ENCODE peak calls at places on chromosomes 11 and 22, in ten cellular contexts. T, D, I, N, O, B, Q, P, Z and X are unnamed samples.

GRCh38 chr11:17810736-17811135 is 76.2 kb downstream of the KCNC1 start:
- DNase-seq in Q (no peak), B (no peak), T (peak), O (no peak), N (no peak), P (no peak), Z (no peak), I (no peak), D (no peak), X (no peak)

GRCh38 chr11:101880208-101880607 is 34.6 kb upstream of the CEP126 start:
- DNase-seq in I (no peak), D (no peak), O (peak), B (no peak), Q (no peak), P (no peak), Z (no peak), T (peak), N (no peak), X (peak)

GRCh38 chr11:118953265-118953664 is 2.8 kb upstream of the UPK2 start:
- DNase-seq in B (no peak), D (no peak), P (no peak), O (no peak), N (no peak), Q (no peak), I (no peak), Z (no peak), T (peak), X (no peak)

GRCh38 chr22:39721456-39722325 is 151.1 kb downstream of the CACNA1I start:
- DNase-seq in Q (no peak), P (no peak), B (peak), D (no peak), T (no peak), I (no peak), O (no peak), Z (no peak), N (no peak), X (no peak)

GRCh38 chr11:84234011-84234410 is 947.8 kb upstream of the CCDC90B start:
- DNase-seq in Z (no peak), T (no peak), O (no peak), N (no peak), I (no peak), D (no peak), P (no peak), Q (no peak), B (no peak), X (no peak)

GRCh38 chr11:120198787-120199469 is 11.9 kb upstream of the OAF start:
- DNase-seq in Q (no peak), B (no peak), Z (no peak), O (no peak), T (no peak), D (peak), I (no peak), P (no peak), N (no peak), X (no peak)

GRCh38 chr22:24433868-24434471 is 6.6 kb downstream of the ADORA2A start:
- DNase-seq in P (peak), I (no peak), Z (no peak), B (no peak), O (no peak), Q (no peak), N (no peak), D (peak), T (peak), X (peak)

GRCh38 chr11:103055174-103055890 is 36.6 kb downstream of the DCUN1D5 start:
- DNase-seq in I (no peak), B (no peak), D (no peak), Q (no peak), P (no peak), N (no peak), T (peak), Z (no peak), O (no peak), X (peak)

GRCh38 chr22:42637555-42637954 is 2.8 kb downstream of the ATP5MGL start:
- DNase-seq in Z (no peak), T (no peak), D (peak), I (no peak), B (no peak), O (no peak), P (no peak), N (no peak), Q (no peak), X (no peak)

GRCh38 chr11:14267861-14268635 is 90.9 kb downstream of the RRAS2 start:
- DNase-seq in D (no peak), Q (no peak), O (no peak), N (no peak), B (no peak), P (no peak), Z (no peak), T (no peak), I (no peak), X (no peak)

GRCh38 chr11:68142028-68142412 is 20.8 kb upstream of the CHKA start:
- DNase-seq in I (no peak), D (no peak), Z (peak), P (peak), O (no peak), Q (no peak), N (peak), B (peak), T (peak), X (peak)